ENCODE peak calls at places on chromosomes 11 and 22, in nine cellular contexts. I is pancreas; G is fibroblast of villous mesenchyme; E is NCI-H1930; Y is astrocyte of the spinal cord; C is fibroblast of lung; P is right atrium auricular region; T is stimulated activated naive CD8-positive, alpha-beta T cell treated with anti-CD3 and anti-CD28 coated beads, Interleukin-15, amount 100 ng/mL, for 72 hours; Z is kidney glomerular epithelial cell. K is an unnamed sample.

GRCh38 chr11:65776710-65777141 is 4.0 kb downstream of the AP5B1 start:
- DNase-seq in I (peak; percentile 83), G (no peak), E (no peak), Y (no peak), C (no peak), P (peak; percentile 42), T (no peak), Z (no peak), K (no peak)

GRCh38 chr11:75916882-75917281 is 101.9 kb downstream of the UVRAG start:
- DNase-seq in I (no peak), G (no peak), E (no peak), Y (no peak), C (no peak), P (no peak), T (no peak), Z (no peak), K (no peak)

GRCh38 chr22:30861688-30862552 is 106.7 kb downstream of the MORC2 start:
- DNase-seq in I (no peak), G (no peak), E (no peak), Y (no peak), C (no peak), P (no peak), T (peak; percentile 6), Z (no peak), K (no peak)

GRCh38 chr11:31819533-31820437 is 8.7 kb upstream of the PAX6 start:
- DNase-seq in I (peak; percentile 78), G (no peak), E (no peak), Y (no peak), C (no peak), P (no peak), T (no peak), Z (no peak), K (no peak)

GRCh38 chr22:44335903-44336803 is 23.4 kb upstream of the SHISAL1 start:
- DNase-seq in I (no peak), G (no peak), E (no peak), Y (no peak), C (no peak), P (no peak), T (peak; percentile 44), Z (no peak), K (no peak)

GRCh38 chr22:30802202-30803166 is 107.8 kb downstream of the OSBP2 start:
- DNase-seq in I (peak; percentile 97), G (peak; percentile 90), E (peak; percentile 25), Y (peak; percentile 94), C (peak; percentile 90), P (peak; percentile 68), T (peak; percentile 74), Z (peak; percentile 77), K (peak; percentile 95)

GRCh38 chr11:17853280-17853679 is 118.7 kb downstream of the KCNC1 start:
- DNase-seq in I (no peak), G (no peak), E (no peak), Y (no peak), C (no peak), P (no peak), T (no peak), Z (no peak), K (no peak)

GRCh38 chr22:26579331-26579886 is 10.5 kb downstream of the TPST2 start:
- DNase-seq in I (no peak), G (no peak), E (no peak), Y (no peak), C (no peak), P (no peak), T (peak; percentile 68), Z (no peak), K (no peak)

GRCh38 chr11:61345170-61345610 is 12.2 kb downstream of the TKFC start:
- DNase-seq in I (no peak), G (peak; percentile 25), E (no peak), Y (no peak), C (no peak), P (no peak), T (no peak), Z (no peak), K (no peak)

GRCh38 chr11:108206171-108206570 is 16.3 kb downstream of the NPAT start:
- DNase-seq in I (no peak), G (no peak), E (no peak), Y (no peak), C (no peak), P (no peak), T (no peak), Z (no peak), K (no peak)

GRCh38 chr22:31177420-31178162 is 17.6 kb downstream of the RNF185 start:
- DNase-seq in I (no peak), G (peak; percentile 63), E (no peak), Y (peak; percentile 87), C (peak; percentile 54), P (no peak), T (no peak), Z (peak; percentile 79), K (no peak)

GRCh38 chr11:44072757-44073658 is 6.9 kb downstream of the ACCS start:
- DNase-seq in I (no peak), G (no peak), E (no peak), Y (no peak), C (no peak), P (no peak), T (no peak), Z (no peak), K (no peak)

GRCh38 chr11:100757636-100758035 is 70.5 kb downstream of the ARHGAP42 start:
- DNase-seq in I (no peak), G (no peak), E (no peak), Y (no peak), C (no peak), P (no peak), T (no peak), Z (no peak), K (no peak)

GRCh38 chr11:84019576-84020194 is 733.5 kb upstream of the CCDC90B start:
- DNase-seq in I (no peak), G (peak; percentile 17), E (no peak), Y (peak; percentile 74), C (peak; percentile 12), P (no peak), T (no peak), Z (no peak), K (no peak)

GRCh38 chr11:117849781-117850414 is 25.4 kb upstream of the FXYD2 start:
- DNase-seq in I (no peak), G (no peak), E (no peak), Y (no peak), C (no peak), P (no peak), T (no peak), Z (no peak), K (no peak)

GRCh38 chr11:74135516-74135840 is 35.3 kb downstream of the C2CD3 start:
- DNase-seq in I (no peak), G (no peak), E (no peak), Y (peak; percentile 35), C (no peak), P (no peak), T (no peak), Z (peak; percentile 87), K (no peak)

GRCh38 chr22:39910875-39911601 is 10.2 kb downstream of the GRAP2 start:
- DNase-seq in I (no peak), G (no peak), E (no peak), Y (no peak), C (no peak), P (no peak), T (no peak), Z (no peak), K (no peak)

GRCh38 chr11:63682045-63682915 is 980 bp downstream of the RTN3 start:
- DNase-seq in I (no peak), G (peak; percentile 41), E (no peak), Y (no peak), C (peak; percentile 32), P (no peak), T (no peak), Z (no peak), K (peak; percentile 41)